ENCODE peak calls at places on chromosomes 1 and 21, in six cellular contexts. O is mammary epithelial cell, H is Karpas-422, G is mesendoderm, D is IMR-90, Y is keratinocyte. U is an unnamed sample. For H3K36me3, the result is how much of the 10 kb centered on the place peaks cover.

GRCh38 chr1:20322081-20322824 is 31.6 kb downstream of the VWA5B1 start:
- DNase-seq in O (no peak), Y (no peak), D (peak), H (no peak), G (no peak), U (peak)

GRCh38 chr21:23127973-23128372 is 2129.8 kb downstream of the NCAM2 start:
- DNase-seq in Y (no peak), O (no peak), H (no peak), D (no peak), G (peak), U (no peak)

GRCh38 chr1:24724345-24725208 is 20.7 kb upstream of the CLIC4 start:
- DNase-seq in D (peak), Y (no peak), G (peak), O (peak), H (no peak), U (peak)

GRCh38 chr1:67590329-67590728 is 94.7 kb upstream of the GADD45A start:
- DNase-seq in G (no peak), Y (no peak), O (no peak), D (peak), H (no peak), U (peak)

GRCh38 chr1:63670164-63670563 is 77.0 kb downstream of the PGM1 start:
- DNase-seq in G (no peak), Y (no peak), D (no peak), O (no peak), H (no peak), U (no peak)

GRCh38 chr1:200966934-200967333 is 56.6 kb downstream of the KIF21B start:
- DNase-seq in Y (no peak), H (no peak), D (no peak), G (no peak), O (no peak), U (no peak)

GRCh38 chr1:47598357-47598756 is 160.5 kb downstream of the FOXD2 start:
- DNase-seq in Y (no peak), G (no peak), D (no peak), H (no peak), O (no peak), U (no peak)

GRCh38 chr21:33875026-33875695 is 40.4 kb downstream of the ATP5PO start:
- DNase-seq in H (no peak), G (no peak), Y (no peak), O (no peak), D (no peak), U (no peak)

GRCh38 chr1:1914101-1914811 is 804 bp upstream of the CALML6 start:
- DNase-seq in H (no peak), Y (no peak), D (no peak), O (no peak), G (no peak), U (no peak)

GRCh38 chr1:11521605-11522399 is 42.8 kb downstream of the DISP3 start:
- DNase-seq in H (no peak), O (no peak), D (no peak), Y (no peak), G (no peak), U (no peak)

GRCh38 chr1:17849216-17849615 is 94.1 kb downstream of the ACTL8 start:
- DNase-seq in H (no peak), Y (no peak), G (peak), D (peak), O (no peak), U (no peak)

GRCh38 chr1:228405979-228406265 is 713 bp downstream of the TRIM11 start:
- DNase-seq in D (peak), G (no peak), H (peak), O (no peak), Y (no peak), U (no peak)

GRCh38 chr1:25031966-25032667 is 102.0 kb upstream of the RUNX3 start:
- DNase-seq in O (no peak), D (peak), G (no peak), H (peak), Y (peak), U (peak)

GRCh38 chr1:232335261-232335660 is 294.7 kb downstream of the SIPA1L2 start:
- DNase-seq in D (no peak), O (no peak), Y (no peak), G (no peak), H (no peak), U (no peak)

GRCh38 chr1:182381962-182382819 is 9.4 kb downstream of the GLUL start:
- DNase-seq in G (peak), D (no peak), H (no peak), Y (no peak), O (no peak), U (no peak)

GRCh38 chr1:18142969-18143368 is 35.4 kb downstream of the IGSF21 start:
- DNase-seq in O (no peak), D (no peak), G (no peak), H (no peak), Y (no peak), U (no peak)

GRCh38 chr1:25945756-25946155 is 39.5 kb upstream of the STMN1 start:
- DNase-seq in Y (no peak), O (no peak), G (peak), H (no peak), D (no peak), U (no peak)

GRCh38 chr1:234114648-234115307 is 210.3 kb downstream of the SLC35F3 start:
- DNase-seq in O (peak), Y (no peak), H (peak), G (peak), D (peak), U (peak)

GRCh38 chr21:32207096-32207716 is 71.6 kb downstream of the MIS18A start:
- DNase-seq in D (no peak), G (no peak), O (no peak), Y (no peak), H (no peak), U (no peak)

GRCh38 chr21:38223893-38224540 is 32.8 kb upstream of the KCNJ15 start:
- DNase-seq in Y (no peak), O (peak), G (peak), H (peak), D (peak), U (peak)

GRCh38 chr1:47992720-47993119 is 4.5 kb downstream of the TRABD2B start:
- DNase-seq in D (no peak), Y (no peak), O (no peak), G (peak), H (no peak), U (no peak)

GRCh38 chr1:119276558-119276957 is 92.0 kb upstream of the HAO2 start:
- DNase-seq in O (peak), Y (no peak), H (no peak), G (peak), D (no peak), U (no peak)

GRCh38 chr1:220498188-220498587 is 29.7 kb upstream of the MARK1 start:
- DNase-seq in H (no peak), O (peak), Y (no peak), D (no peak), G (no peak), U (peak)

GRCh38 chr1:222706815-222707214 is 5.5 kb downstream of the AIDA start:
- DNase-seq in H (no peak), Y (no peak), G (no peak), O (no peak), D (no peak), U (no peak)

GRCh38 chr21:17775431-17776126 is 43.6 kb downstream of the C21orf91 start:
- DNase-seq in H (no peak), O (no peak), Y (no peak), G (no peak), D (no peak), U (no peak)

GRCh38 chr1:25664800-25665199 is 48.2 kb downstream of the MAN1C1 start:
- DNase-seq in O (no peak), H (no peak), Y (no peak), G (no peak), D (no peak), U (no peak)

GRCh38 chr1:12114340-12114683 is 51.2 kb downstream of the TNFRSF8 start:
- DNase-seq in H (no peak), O (no peak), D (no peak), G (peak), Y (no peak), U (no peak)

GRCh38 chr21:46159841-46160562 is 4.6 kb upstream of the FTCD start:
- DNase-seq in D (no peak), H (no peak), G (no peak), Y (no peak), O (no peak), U (no peak)

GRCh38 chr21:32426592-32427051 is 14.1 kb downstream of the EVA1C start:
- DNase-seq in G (no peak), H (no peak), Y (no peak), O (peak), D (peak), U (peak)

GRCh38 chr1:1217621-1218523 is 3.9 kb upstream of the TNFRSF4 start:
- DNase-seq in Y (no peak), O (peak), H (no peak), D (no peak), G (peak), U (no peak)

GRCh38 chr1:159172599-159173291 is 1.3 kb downstream of the CADM3 start:
- DNase-seq in O (no peak), H (no peak), G (peak), D (no peak), Y (no peak), U (no peak)

GRCh38 chr1:51365774-51366173 is 35.4 kb upstream of the TTC39A start:
- DNase-seq in O (no peak), H (no peak), Y (no peak), D (no peak), G (no peak), U (no peak)
- H3K36me3 ChIP-seq in O (under half), H (under half), Y (under half), D (under half), G (under half), U (under half)

GRCh38 chr21:41955516-41955915 is 1.7 kb upstream of the C2CD2 start:
- DNase-seq in G (no peak), H (no peak), Y (no peak), D (no peak), O (no peak), U (no peak)

GRCh38 chr21:41958886-41959563 is 5.2 kb upstream of the C2CD2 start:
- DNase-seq in D (no peak), H (no peak), Y (no peak), O (peak), G (no peak), U (no peak)

GRCh38 chr21:41957991-41958766 is 4.4 kb upstream of the C2CD2 start:
- DNase-seq in H (no peak), O (peak), G (peak), D (peak), Y (no peak), U (peak)

GRCh38 chr21:41954654-41955499 is 1.1 kb upstream of the C2CD2 start:
- DNase-seq in G (no peak), H (no peak), Y (no peak), O (no peak), D (no peak), U (no peak)

GRCh38 chr21:41956926-41957729 is 3.3 kb upstream of the C2CD2 start:
- DNase-seq in G (peak), D (peak), H (no peak), Y (no peak), O (peak), U (peak)
- H3K4me2 ChIP-seq in G (no peak), D (peak), H (no peak), Y (peak), O (peak), U (peak)

DNA sequence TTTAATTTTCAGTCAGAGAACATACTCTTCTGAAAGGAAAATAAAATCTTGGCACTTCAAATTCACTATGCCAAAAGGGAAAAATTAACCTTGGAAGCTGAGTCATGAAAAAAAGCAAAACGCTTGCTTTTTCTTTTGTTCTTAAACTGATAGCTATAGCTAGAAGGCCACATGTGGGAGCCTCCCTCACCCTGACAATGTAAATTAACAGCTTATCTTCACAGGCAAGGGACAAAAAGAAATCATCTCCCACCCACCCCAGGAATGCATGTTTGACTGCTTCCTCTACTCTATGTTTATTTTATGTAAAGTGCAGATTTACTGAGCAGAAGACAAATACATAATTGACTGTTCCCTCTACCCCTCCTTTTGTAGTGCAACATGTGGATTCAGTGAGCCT is 38.0 kb downstream of the EBNA1BP2 start:
- DNase-seq in H (no peak), D (no peak), Y (no peak), G (peak), O (no peak), U (no peak)
- H3K9ac ChIP-seq in H (no peak), D (no peak), Y (no peak), G (no peak), O (no peak), U (no peak)

DNA sequence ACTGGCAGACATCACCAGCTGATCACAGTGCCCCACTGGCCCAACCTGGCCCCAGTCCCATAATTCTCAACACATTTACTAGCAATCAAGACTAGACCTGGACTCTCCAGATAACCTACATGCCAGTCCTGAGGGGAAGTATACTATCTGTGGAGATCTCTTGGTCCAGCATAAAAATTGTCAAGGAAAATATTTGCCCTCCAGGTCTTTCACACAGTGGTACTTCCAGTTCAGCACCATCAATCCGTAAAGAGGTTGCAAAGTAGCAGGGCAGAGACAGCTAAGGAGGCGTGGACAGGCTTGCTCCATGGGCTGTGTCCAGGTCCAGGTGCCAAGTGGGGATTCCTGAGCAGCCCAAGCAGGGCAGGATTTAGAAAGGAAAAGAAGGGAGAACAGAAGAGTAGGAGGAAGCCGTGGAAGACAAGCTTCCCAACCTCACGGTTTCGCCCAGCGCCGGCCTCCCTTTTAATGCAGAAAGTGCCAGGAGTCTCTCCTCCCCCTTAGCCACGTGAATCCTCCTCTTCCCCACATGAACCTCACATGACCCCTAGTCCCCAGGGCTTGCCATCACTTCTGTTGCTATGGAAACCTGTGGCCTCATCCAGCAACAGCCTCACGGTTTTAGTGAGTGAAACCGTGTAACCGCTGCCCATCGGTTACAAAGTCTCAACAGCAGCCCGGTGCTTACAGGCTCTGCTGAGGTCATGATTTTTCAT is 143.5 kb upstream of the BACE2 start:
- DNase-seq in G (peak), Y (no peak), D (no peak), H (no peak), O (peak), U (no peak)
- H3K36me3 ChIP-seq in G (under half), Y (under half), D (under half), H (under half), O (under half), U (under half)

GRCh38 chr1:224635356-224635755 is 19.2 kb downstream of the CNIH3 start:
- DNase-seq in Y (no peak), H (no peak), O (peak), G (no peak), D (peak), U (peak)
- H3K4me2 ChIP-seq in Y (no peak), H (no peak), O (no peak), G (no peak), D (peak), U (no peak)

DNA sequence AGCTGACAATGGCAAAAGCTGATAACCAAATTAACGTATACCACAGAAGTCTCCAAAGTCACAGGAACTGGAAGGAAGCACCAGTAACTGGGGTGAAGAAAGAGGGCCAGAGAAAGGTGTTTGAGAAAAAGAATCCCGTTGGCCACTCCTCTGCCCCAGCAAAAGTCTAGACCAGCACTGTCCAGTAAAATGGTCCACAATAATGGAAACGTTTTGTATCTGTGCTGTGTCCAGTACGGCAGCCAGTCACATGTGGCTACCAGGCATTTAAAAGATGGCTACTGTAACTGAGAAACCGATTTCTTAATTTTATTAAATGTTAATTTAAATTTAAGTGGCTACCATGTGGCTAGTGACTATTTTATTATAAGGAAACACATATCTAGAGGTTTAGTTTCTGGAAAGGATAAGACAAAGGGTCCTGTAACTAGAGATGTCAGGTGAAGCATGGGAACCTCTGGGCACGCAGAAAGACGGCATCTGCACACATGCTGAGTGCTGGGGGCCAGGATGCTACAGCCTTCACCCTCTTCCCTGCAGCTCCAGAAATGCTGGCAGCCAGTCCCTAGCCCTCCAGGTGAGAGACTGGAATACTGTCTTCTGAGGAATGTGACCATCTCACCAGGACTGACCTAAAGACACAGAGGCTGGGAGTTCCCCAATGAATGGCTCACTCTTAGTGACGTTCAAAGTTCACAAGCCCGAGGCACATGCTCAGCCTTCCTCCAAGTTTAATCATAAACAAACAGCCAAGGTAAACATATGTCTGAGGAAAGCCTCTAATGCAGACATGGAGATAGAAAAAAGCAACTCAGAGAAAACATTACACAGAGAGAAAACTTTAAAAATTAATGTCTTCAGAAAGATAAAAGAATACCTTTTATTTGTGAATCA is 50.7 kb downstream of the JAK1 start:
- DNase-seq in G (peak), D (peak), Y (no peak), H (no peak), O (peak), U (peak)
- H3K9ac ChIP-seq in G (no peak), D (no peak), Y (no peak), H (no peak), O (no peak), U (no peak)

U was measured in fibroblast of lung.